ENCODE peak calls at places on chromosomes 13 and 19, in seven cellular contexts. T is activated T-helper 1 cell treated with anti-CD3 and anti-CD28 coated beads, Interleukin-12 subunit alpha, Interleukin-12 subunit beta, Interleukin-2, Interleukin-4 antibody, amounts not matched to agents 30 ng/mL and 10 ng/mL and 1 ng/mL, durations not matched to agents 14 hours and 24 hours and 36 hours; L is cardiac muscle cell; X is NCI-H2081; N is astrocyte of the hippocampus; E is T-helper 17 cell; G is activated CD4-positive, alpha-beta T cell treated with anti-CD3 and anti-CD28 coated beads, Interleukin-2, amount 10 ng/mL, durations not matched to agents 7 days and 5 days. S is an unnamed sample.

GRCh38 chr13:41065098-41065497 is 3.8 kb downstream of the WBP4 start:
- DNase-seq in N (peak; percentile 69), G (no peak), T (no peak), X (no peak), E (no peak), L (no peak), S (no peak)

GRCh38 chr19:13381827-13382632 is 124.2 kb downstream of the CACNA1A start:
- DNase-seq in G (no peak), X (no peak), T (no peak), N (no peak), L (no peak), E (no peak), S (no peak)

GRCh38 chr13:33633701-33634525 is 184.0 kb upstream of the RFC3 start:
- DNase-seq in N (peak; percentile 25), X (no peak), G (no peak), L (no peak), T (no peak), E (no peak), S (no peak)

GRCh38 chr13:49400755-49401659 is 42.9 kb downstream of the CAB39L start:
- DNase-seq in G (no peak), T (no peak), N (peak; percentile 36), X (no peak), L (peak; percentile 97), E (no peak), S (no peak)

GRCh38 chr19:13906525-13906904 is 514 bp downstream of the CC2D1A start:
- DNase-seq in X (no peak), E (peak; percentile 14), N (no peak), T (peak; percentile 17), G (peak; percentile 38), L (no peak), S (no peak)

GRCh38 chr19:41990615-41991014 is 3.4 kb downstream of the ATP1A3 start:
- DNase-seq in G (no peak), X (no peak), L (no peak), E (no peak), T (no peak), N (no peak), S (no peak)

GRCh38 chr13:24900507-24900906 is 136.5 kb downstream of the RNF17 start:
- DNase-seq in N (no peak), E (no peak), G (no peak), L (no peak), T (no peak), X (no peak), S (no peak)

GRCh38 chr19:1942078-1942933 is 1.3 kb downstream of the CSNK1G2 start:
- DNase-seq in G (peak; percentile 85), X (peak; percentile 66), L (peak; percentile 88), E (peak; percentile 69), N (peak; percentile 86), T (peak; percentile 82), S (peak; percentile 11)

GRCh38 chr13:71754407-71754974 is 112.5 kb downstream of the DACH1 start:
- DNase-seq in G (no peak), L (no peak), X (no peak), E (no peak), T (no peak), N (no peak), S (no peak)

GRCh38 chr13:75135325-75135825 is 346.6 kb downstream of the TBC1D4 start:
- DNase-seq in N (peak; percentile 93), T (no peak), L (no peak), X (no peak), E (no peak), G (no peak), S (no peak)

GRCh38 chr13:101514100-101514499 is 61.6 kb downstream of the ITGBL1 start:
- DNase-seq in L (no peak), T (no peak), G (no peak), E (no peak), X (no peak), N (no peak), S (no peak)

S was measured in NCI-H2227 treated with DMSO at 0.1 percent for 48 hours.